ENCODE peak calls at places on chromosome 19, in nine cellular contexts. F is cardiac muscle cell, T is WERI-Rb-1, M is tibial artery, N is kidney epithelial cell, Q is left ventricle myocardium inferior, E is fibroblast of lung, V is hepatocyte, S is fibroblast of mammary gland. U is an unnamed sample.

GRCh38 chr19:41718761-41719160 is 10.3 kb downstream of the CEACAM5 start:
- DNase-seq in F (no peak), T (no peak), M (no peak), N (no peak), Q (no peak), E (no peak), V (no peak), S (no peak), U (no peak)

GRCh38 chr19:10587022-10587838 is at the start of gene AP1M2:
- DNase-seq in F (no peak), T (no peak), M (no peak), N (no peak), Q (no peak), E (no peak), V (peak; percentile 76), S (no peak), U (no peak)

GRCh38 chr19:35787227-35787799 is 11.9 kb downstream of the ARHGAP33 start:
- DNase-seq in F (no peak), T (no peak), M (no peak), N (no peak), Q (no peak), E (no peak), V (peak; percentile 4), S (no peak), U (no peak)

GRCh38 chr19:5339950-5340636 is 519 bp downstream of the PTPRS start:
- DNase-seq in F (peak; percentile 70), T (peak; percentile 28), M (no peak), N (no peak), Q (no peak), E (no peak), V (peak; percentile 51), S (no peak), U (no peak)

GRCh38 chr19:44723952-44724319 is 24.6 kb upstream of the BCL3 start:
- DNase-seq in F (peak; percentile 83), T (peak; percentile 75), M (peak; percentile 74), N (no peak), Q (peak; percentile 76), E (peak; percentile 63), V (peak; percentile 88), S (peak; percentile 81), U (no peak)

GRCh38 chr19:13887039-13887438 is 10.1 kb downstream of the NANOS3 start:
- DNase-seq in F (no peak), T (no peak), M (no peak), N (no peak), Q (no peak), E (no peak), V (no peak), S (no peak), U (no peak)

GRCh38 chr19:29671393-29672076 is 6.3 kb downstream of the PLEKHF1 start:
- DNase-seq in F (no peak), T (no peak), M (peak; percentile 46), N (no peak), Q (peak; percentile 68), E (peak; percentile 64), V (peak; percentile 76), S (peak; percentile 66), U (peak; percentile 30)

GRCh38 chr19:40424637-40425449 is 949 bp downstream of the SERTAD1 start:
- DNase-seq in F (peak; percentile 51), T (no peak), M (no peak), N (no peak), Q (no peak), E (peak; percentile 23), V (no peak), S (no peak), U (no peak)

GRCh38 chr19:15195381-15195964 is 5.3 kb downstream of the NOTCH3 start:
- DNase-seq in F (peak; percentile 81), T (peak; percentile 64), M (peak; percentile 74), N (peak; percentile 14), Q (peak; percentile 39), E (peak; percentile 61), V (peak; percentile 90), S (peak; percentile 74), U (no peak)

GRCh38 chr19:56245062-56245740 is 27.3 kb upstream of the EDDM13 start:
- DNase-seq in F (no peak), T (no peak), M (no peak), N (no peak), Q (no peak), E (peak; percentile 27), V (no peak), S (peak; percentile 70), U (no peak)

GRCh38 chr19:289651-290538 is 1.3 kb downstream of the PLPP2 start:
- DNase-seq in F (no peak), T (no peak), M (no peak), N (peak; percentile 54), Q (no peak), E (peak; percentile 43), V (peak; percentile 71), S (peak; percentile 15), U (peak; percentile 20)

GRCh38 chr19:51663650-51664049 is 17.0 kb upstream of the SIGLEC14 start:
- DNase-seq in F (no peak), T (no peak), M (no peak), N (no peak), Q (no peak), E (no peak), V (no peak), S (no peak), U (no peak)

GRCh38 chr19:28710278-28710677 is 502.7 kb downstream of the UQCRFS1 start:
- DNase-seq in F (peak; percentile 70), T (no peak), M (no peak), N (peak; percentile 25), Q (no peak), E (peak; percentile 62), V (peak; percentile 64), S (peak; percentile 76), U (peak; percentile 27)

GRCh38 chr19:31312004-31312403 is 37.2 kb downstream of the TSHZ3 start:
- DNase-seq in F (no peak), T (no peak), M (no peak), N (no peak), Q (no peak), E (peak; percentile 93), V (peak; percentile 38), S (peak; percentile 94), U (no peak)

GRCh38 chr19:58203814-58204475 is 21.1 kb downstream of the ZNF274 start:
- DNase-seq in F (peak; percentile 5), T (no peak), M (no peak), N (no peak), Q (no peak), E (no peak), V (no peak), S (peak; percentile 10), U (no peak)

GRCh38 chr19:42601811-42602443 is 7.2 kb upstream of the CEACAM8 start:
- DNase-seq in F (peak; percentile 42), T (no peak), M (no peak), N (no peak), Q (no peak), E (peak; percentile 22), V (peak; percentile 41), S (peak; percentile 25), U (no peak)

GRCh38 chr19:48642862-48643261 is 3.1 kb downstream of the CA11 start:
- DNase-seq in F (no peak), T (no peak), M (no peak), N (no peak), Q (no peak), E (no peak), V (no peak), S (no peak), U (no peak)

GRCh38 chr19:54434862-54435174 is 14.2 kb upstream of the LENG8 start:
- DNase-seq in F (no peak), T (no peak), M (no peak), N (no peak), Q (no peak), E (no peak), V (no peak), S (no peak), U (no peak)

GRCh38 chr19:15123900-15124299 is 16.7 kb downstream of the SYDE1 start:
- DNase-seq in F (no peak), T (no peak), M (peak; percentile 58), N (no peak), Q (peak; percentile 85), E (no peak), V (no peak), S (no peak), U (no peak)

GRCh38 chr19:35495107-35496064 is 5.1 kb upstream of the KRTDAP start:
- DNase-seq in F (peak; percentile 84), T (peak; percentile 75), M (peak; percentile 35), N (no peak), Q (peak; percentile 63), E (peak; percentile 45), V (peak; percentile 87), S (peak; percentile 59), U (no peak)

GRCh38 chr19:10110076-10110971 is 1.2 kb upstream of the P2RY11 start:
- DNase-seq in F (no peak), T (no peak), M (no peak), N (no peak), Q (no peak), E (no peak), V (no peak), S (no peak), U (no peak)

GRCh38 chr19:3131168-3131567 is 4.7 kb upstream of the GNA15 start:
- DNase-seq in F (no peak), T (no peak), M (no peak), N (no peak), Q (no peak), E (no peak), V (no peak), S (no peak), U (no peak)

GRCh38 chr19:52896431-52897148 is 845 bp downstream of the ZNF320 start:
- DNase-seq in F (peak; percentile 39), T (peak; percentile 36), M (peak; percentile 24), N (no peak), Q (no peak), E (peak; percentile 26), V (peak; percentile 66), S (peak; percentile 27), U (no peak)

GRCh38 chr19:38224014-38224862 is at the start of gene DPF1:
- DNase-seq in F (peak; percentile 92), T (peak; percentile 91), M (no peak), N (no peak), Q (peak; percentile 45), E (peak; percentile 69), V (peak; percentile 90), S (peak; percentile 55), U (no peak)
- TF ChIP-seq CTCF in F (peak; percentile 10), T (peak; percentile 65), M (no peak), N (peak; percentile 41), Q (no peak), E (no peak), V (peak; percentile 35), S (no peak), U (no peak)

GRCh38 chr19:8366121-8366581 is 2.2 kb downstream of the ANGPTL4 start:
- DNase-seq in F (no peak), T (no peak), M (no peak), N (no peak), Q (no peak), E (no peak), V (no peak), S (no peak), U (no peak)
- H3K4me3 ChIP-seq in F (no peak overlapping the region), T (no peak overlapping the region), M (no peak overlapping the region), N (no peak overlapping the region), Q (peak overlapping the region; percentile 80), E (no peak overlapping the region), V (no peak overlapping the region), S (peak overlapping the region; percentile 26), U (peak overlapping the region; percentile 77)

GRCh38 chr19:37987356-37988332 is 80.6 kb downstream of the SIPA1L3 start:
- DNase-seq in F (no peak), T (no peak), M (no peak), N (no peak), Q (no peak), E (no peak), V (peak; percentile 32), S (no peak), U (no peak)
- TF ChIP-seq CTCF in F (peak; percentile 26), T (peak; percentile 48), M (no peak), N (no peak), Q (no peak), E (no peak), V (peak; percentile 6), S (no peak), U (no peak)

GRCh38 chr19:46603752-46604241 is 2.7 kb downstream of the CALM3 start:
- DNase-seq in F (no peak), T (no peak), M (no peak), N (no peak), Q (no peak), E (no peak), V (peak; percentile 15), S (no peak), U (no peak)
- H3K4me3 ChIP-seq in F (peak overlapping the region; percentile 64), T (no peak overlapping the region), M (peak overlapping the region; percentile 100), N (no peak overlapping the region), Q (peak overlapping the region; percentile 100), E (peak overlapping the region; percentile 98), V (no peak overlapping the region), S (peak overlapping the region; percentile 2), U (peak overlapping the region; percentile 100)